ENCODE peak calls at places on chromosome 4, in four cellular contexts. R, F, O and Y are unnamed samples.

GRCh38 chr4:133464311-133464710 is 315.2 kb downstream of the PCDH10 start:
- DNase-seq in R (no peak), F (no peak), O (no peak), Y (no peak)

GRCh38 chr4:57071340-57071739 is 38.8 kb downstream of the IGFBP7 start:
- DNase-seq in R (no peak), F (no peak), O (no peak), Y (no peak)

GRCh38 chr4:55180980-55181379 is 55.6 kb upstream of the KDR start:
- DNase-seq in R (no peak), F (no peak), O (no peak), Y (no peak)

GRCh38 chr4:169079942-169080827 is 70.1 kb upstream of the CBR4 start:
- DNase-seq in R (no peak), F (no peak), O (peak), Y (no peak)

GRCh38 chr4:5992171-5993062 is 25.8 kb downstream of the C4orf50 start:
- DNase-seq in R (no peak), F (peak), O (no peak), Y (no peak)

GRCh38 chr4:89121711-89122387 is 10.5 kb downstream of the TIGD2 start:
- DNase-seq in R (no peak), F (no peak), O (no peak), Y (no peak)

GRCh38 chr4:145731026-145731425 is 51.1 kb downstream of the C4orf51 start:
- DNase-seq in R (no peak), F (no peak), O (no peak), Y (no peak)

GRCh38 chr4:182730791-182731190 is 186.4 kb downstream of the DCTD start:
- DNase-seq in R (no peak), F (no peak), O (no peak), Y (no peak)

GRCh38 chr4:2981256-2981804 is 18.0 kb downstream of the GRK4 start:
- DNase-seq in R (no peak), F (no peak), O (no peak), Y (no peak)

GRCh38 chr4:142169216-142169615 is 532.8 kb downstream of the IL15 start:
- DNase-seq in R (no peak), F (no peak), O (no peak), Y (no peak)

GRCh38 chr4:153112071-153112460 is 92.2 kb upstream of the TRIM2 start:
- DNase-seq in R (no peak), F (peak), O (no peak), Y (no peak)

GRCh38 chr4:105662935-105663675 is 45.4 kb downstream of the INTS12 start:
- DNase-seq in R (no peak), F (no peak), O (no peak), Y (no peak)

GRCh38 chr4:24664956-24665355 is 80.6 kb upstream of the DHX15 start:
- DNase-seq in R (no peak), F (no peak), O (no peak), Y (no peak)

GRCh38 chr4:19039816-19040215 is 1018.3 kb upstream of the LCORL start:
- DNase-seq in R (no peak), F (no peak), O (no peak), Y (no peak)

GRCh38 chr4:171846232-171846631 is 33.0 kb downstream of the GALNTL6 start:
- DNase-seq in R (no peak), F (no peak), O (peak), Y (peak)

GRCh38 chr4:183074288-183074990 is 24.6 kb upstream of the WWC2 start:
- DNase-seq in R (no peak), F (no peak), O (no peak), Y (no peak)

GRCh38 chr4:84677093-84677492 is 94.2 kb downstream of the CDS1 start:
- DNase-seq in R (no peak), F (no peak), O (no peak), Y (no peak)

GRCh38 chr4:114782842-114783595 is 184.4 kb downstream of the UGT8 start:
- DNase-seq in R (no peak), F (no peak), O (no peak), Y (no peak)

GRCh38 chr4:53782468-53782865 is 191.2 kb upstream of the LNX1 start:
- DNase-seq in R (no peak), F (no peak), O (no peak), Y (no peak)

GRCh38 chr4:109332926-109333464 is 30.5 kb upstream of the COL25A1 start:
- DNase-seq in R (no peak), F (no peak), O (no peak), Y (peak)

GRCh38 chr4:81648576-81649272 is 177.0 kb upstream of the RASGEF1B start:
- DNase-seq in R (no peak), F (no peak), O (no peak), Y (no peak)

GRCh38 chr4:183398298-183399129 is 45.9 kb upstream of the CDKN2AIP start:
- DNase-seq in R (peak), F (peak), O (peak), Y (peak)

GRCh38 chr4:173404296-173404865 is 5.5 kb upstream of the SCRG1 start:
- DNase-seq in R (no peak), F (no peak), O (no peak), Y (no peak)

GRCh38 chr4:3257125-3257690 is 8.2 kb downstream of the MSANTD1 start:
- DNase-seq in R (no peak), F (peak), O (no peak), Y (peak)

GRCh38 chr4:20652226-20652836 is 47.9 kb upstream of the PACRGL start:
- DNase-seq in R (no peak), F (no peak), O (no peak), Y (no peak)

GRCh38 chr4:1376841-1377605 is 29.2 kb downstream of the NKX1-1 start:
- DNase-seq in R (no peak), F (peak), O (peak), Y (peak)

GRCh38 chr4:44725166-44725565 is 1.2 kb downstream of the GNPDA2 start:
- DNase-seq in R (no peak), F (no peak), O (no peak), Y (no peak)

GRCh38 chr4:77433102-77433733 is 172.4 kb upstream of the CXCL13 start:
- DNase-seq in R (no peak), F (no peak), O (no peak), Y (no peak)

GRCh38 chr4:41832961-41833360 is 84.4 kb upstream of the PHOX2B start:
- DNase-seq in R (no peak), F (no peak), O (no peak), Y (no peak)

GRCh38 chr4:2297606-2298517 is 36.0 kb upstream of the MXD4 start:
- DNase-seq in R (no peak), F (peak), O (no peak), Y (no peak)

GRCh38 chr4:43048570-43048969 is 156.1 kb downstream of the GRXCR1 start:
- DNase-seq in R (no peak), F (no peak), O (no peak), Y (no peak)

GRCh38 chr4:186709509-186709908 is 14.1 kb downstream of the FAT1 start:
- DNase-seq in R (no peak), F (no peak), O (no peak), Y (no peak)

GRCh38 chr4:164755432-164755831 is 1.5 kb downstream of the SMIM31 start:
- DNase-seq in R (no peak), F (no peak), O (no peak), Y (no peak)

GRCh38 chr4:41573458-41574129 is 35.6 kb downstream of the LIMCH1 start:
- DNase-seq in R (no peak), F (no peak), O (no peak), Y (no peak)

GRCh38 chr4:74056114-74056857 is 17.8 kb upstream of the CXCL3 start:
- DNase-seq in R (no peak), F (no peak), O (no peak), Y (no peak)

GRCh38 chr4:105966046-105966445 is 70.8 kb downstream of the NPNT start:
- DNase-seq in R (no peak), F (no peak), O (no peak), Y (no peak)

GRCh38 chr4:10917475-10918103 is 233.0 kb upstream of the CLNK start:
- DNase-seq in R (no peak), F (no peak), O (no peak), Y (no peak)

GRCh38 chr4:185004562-185005208 is 13.6 kb upstream of the HELT start:
- DNase-seq in R (no peak), F (peak), O (peak), Y (peak)